ENCODE peak calls at places on chromosomes 7 and 10, in four cellular contexts. N, Y, K and G are unnamed samples.
A peak's percentile ranks its signal among the peaks of the same experiment; 100 is the strongest.

GRCh38 chr7:97405842-97406241 is 288.3 kb downstream of the SDHAF3 start:
- DNase-seq in N (no peak), Y (no peak), K (no peak), G (no peak)

GRCh38 chr10:88385601-88386203 is 197.4 kb downstream of the RNLS start:
- DNase-seq in N (no peak), Y (peak; percentile 25), K (no peak), G (no peak)

GRCh38 chr10:38054361-38054797 is 39.8 kb upstream of the ZNF37A start:
- DNase-seq in N (peak; percentile 69), Y (no peak), K (no peak), G (no peak)

GRCh38 chr7:101626069-101626671 is 2.9 kb downstream of the MYL10 start:
- DNase-seq in N (no peak), Y (no peak), K (no peak), G (no peak)

GRCh38 chr7:140229591-140230516 is 53.1 kb upstream of the KDM7A start:
- DNase-seq in N (no peak), Y (peak; percentile 74), K (no peak), G (peak; percentile 12)

GRCh38 chr7:73769481-73770001 is 529 bp downstream of the CLDN3 start:
- DNase-seq in N (no peak), Y (peak; percentile 57), K (no peak), G (no peak)

GRCh38 chr10:79923145-79923544 is 25.8 kb downstream of the SFTPD start:
- DNase-seq in N (no peak), Y (no peak), K (no peak), G (no peak)

GRCh38 chr10:101145145-101145544 is 14.0 kb downstream of the TLX1 start:
- DNase-seq in N (no peak), Y (no peak), K (no peak), G (no peak)

GRCh38 chr10:103661198-103661950 is 167.9 kb downstream of the NEURL1 start:
- DNase-seq in N (peak; percentile 88), Y (peak; percentile 86), K (peak; percentile 56), G (peak; percentile 56)

GRCh38 chr10:81831060-81831459 is 43.9 kb upstream of the NRG3 start:
- DNase-seq in N (no peak), Y (no peak), K (no peak), G (no peak)

GRCh38 chr7:127392182-127392565 is 334 bp downstream of the ZNF800 start:
- DNase-seq in N (peak; percentile 70), Y (no peak), K (no peak), G (no peak)

GRCh38 chr10:30058111-30058510 is 1.3 kb downstream of the JCAD start:
- DNase-seq in N (peak; percentile 34), Y (no peak), K (no peak), G (no peak)

GRCh38 chr10:120394446-120394845 is 62.6 kb upstream of the PLPP4 start:
- DNase-seq in N (peak; percentile 22), Y (no peak), K (no peak), G (no peak)

GRCh38 chr10:28137907-28138880 is 139.3 kb upstream of the ODAD2 start:
- DNase-seq in N (peak; percentile 62), Y (no peak), K (no peak), G (no peak)

GRCh38 chr7:16657656-16658279 is 11.8 kb downstream of the BZW2 start:
- DNase-seq in N (peak; percentile 93), Y (peak; percentile 50), K (no peak), G (no peak)

GRCh38 chr10:66390926-66391325 is 534.9 kb upstream of the LRRTM3 start:
- DNase-seq in N (no peak), Y (no peak), K (no peak), G (no peak)

GRCh38 chr10:45420453-45421192 is 46.6 kb downstream of the ALOX5 start:
- DNase-seq in N (no peak), Y (no peak), K (no peak), G (no peak)

GRCh38 chr7:83547526-83547925 is 101.4 kb downstream of the SEMA3E start:
- DNase-seq in N (peak; percentile 13), Y (no peak), K (no peak), G (no peak)

GRCh38 chr10:50480054-50481007 is 143.4 kb downstream of the SGMS1 start:
- DNase-seq in N (no peak), Y (no peak), K (no peak), G (no peak)

GRCh38 chr10:97851341-97852001 is 1.8 kb downstream of the GOLGA7B start:
- DNase-seq in N (no peak), Y (no peak), K (no peak), G (no peak)

GRCh38 chr10:70756710-70757360 is 28.3 kb downstream of the TBATA start:
- DNase-seq in N (peak; percentile 61), Y (no peak), K (no peak), G (no peak)

GRCh38 chr10:59831658-59832503 is 74.5 kb downstream of the CCDC6 start:
- DNase-seq in N (no peak), Y (no peak), K (no peak), G (no peak)

GRCh38 chr7:138388673-138389491 is 71.2 kb upstream of the TRIM24 start:
- DNase-seq in N (no peak), Y (no peak), K (no peak), G (no peak)

GRCh38 chr7:100873599-100874299 is 1.2 kb upstream of the SRRT start:
- DNase-seq in N (no peak), Y (no peak), K (no peak), G (no peak)

GRCh38 chr7:100483101-100483727 is 513 bp upstream of the NYAP1 start:
- DNase-seq in N (peak; percentile 46), Y (peak; percentile 76), K (no peak), G (peak; percentile 69)

GRCh38 chr10:131310904-131311660 is 439 bp downstream of the TCERG1L start:
- DNase-seq in N (no peak), Y (peak; percentile 32), K (no peak), G (no peak)

GRCh38 chr7:116180302-116180701 is 30.0 kb upstream of the TES start:
- DNase-seq in N (peak; percentile 66), Y (no peak), K (no peak), G (peak; percentile 18)

GRCh38 chr10:89391882-89392756 is at the start of gene IFIT1:
- DNase-seq in N (peak; percentile 95), Y (peak; percentile 37), K (no peak), G (no peak)

GRCh38 chr10:73060738-73061635 is 35.7 kb downstream of the P4HA1 start:
- DNase-seq in N (peak; percentile 35), Y (no peak), K (no peak), G (peak; percentile 6)

GRCh38 chr7:36186841-36187240 is 33.8 kb downstream of the EEPD1 start:
- DNase-seq in N (no peak), Y (no peak), K (no peak), G (no peak)

GRCh38 chr7:101399759-101400158 is 37.1 kb downstream of the COL26A1 start:
- DNase-seq in N (no peak), Y (no peak), K (no peak), G (no peak)

GRCh38 chr7:45647426-45647825 is 73.3 kb downstream of the ADCY1 start:
- DNase-seq in N (no peak), Y (no peak), K (no peak), G (no peak)

GRCh38 chr7:45645141-45645969 is 71.2 kb downstream of the ADCY1 start:
- DNase-seq in N (no peak), Y (no peak), K (no peak), G (no peak)

GRCh38 chr7:45646996-45647411 is 72.8 kb downstream of the ADCY1 start:
- DNase-seq in N (no peak), Y (no peak), K (no peak), G (no peak)

GRCh38 chr7:45647967-45648670 is 74.0 kb downstream of the ADCY1 start:
- DNase-seq in N (no peak), Y (no peak), K (no peak), G (no peak)

GRCh38 chr7:45646207-45646821 is 72.1 kb downstream of the ADCY1 start:
- DNase-seq in N (no peak), Y (no peak), K (no peak), G (no peak)
- H2BK15ac ChIP-seq in N (no peak overlapping the region), Y (no peak overlapping the region), K (no peak overlapping the region), G (no peak overlapping the region)

GRCh38 chr10:78436223-78436575 is 402.5 kb downstream of the RPS24 start:
- DNase-seq in N (no peak), Y (no peak), K (no peak), G (no peak)

GRCh38 chr10:78438094-78438906 is 404.6 kb downstream of the RPS24 start:
- DNase-seq in N (no peak), Y (no peak), K (no peak), G (no peak)

GRCh38 chr10:78435484-78436222 is 402.0 kb downstream of the RPS24 start:
- DNase-seq in N (no peak), Y (no peak), K (no peak), G (no peak)

GRCh38 chr10:78437407-78437768 is 403.7 kb downstream of the RPS24 start:
- DNase-seq in N (no peak), Y (no peak), K (no peak), G (no peak)

DNA sequence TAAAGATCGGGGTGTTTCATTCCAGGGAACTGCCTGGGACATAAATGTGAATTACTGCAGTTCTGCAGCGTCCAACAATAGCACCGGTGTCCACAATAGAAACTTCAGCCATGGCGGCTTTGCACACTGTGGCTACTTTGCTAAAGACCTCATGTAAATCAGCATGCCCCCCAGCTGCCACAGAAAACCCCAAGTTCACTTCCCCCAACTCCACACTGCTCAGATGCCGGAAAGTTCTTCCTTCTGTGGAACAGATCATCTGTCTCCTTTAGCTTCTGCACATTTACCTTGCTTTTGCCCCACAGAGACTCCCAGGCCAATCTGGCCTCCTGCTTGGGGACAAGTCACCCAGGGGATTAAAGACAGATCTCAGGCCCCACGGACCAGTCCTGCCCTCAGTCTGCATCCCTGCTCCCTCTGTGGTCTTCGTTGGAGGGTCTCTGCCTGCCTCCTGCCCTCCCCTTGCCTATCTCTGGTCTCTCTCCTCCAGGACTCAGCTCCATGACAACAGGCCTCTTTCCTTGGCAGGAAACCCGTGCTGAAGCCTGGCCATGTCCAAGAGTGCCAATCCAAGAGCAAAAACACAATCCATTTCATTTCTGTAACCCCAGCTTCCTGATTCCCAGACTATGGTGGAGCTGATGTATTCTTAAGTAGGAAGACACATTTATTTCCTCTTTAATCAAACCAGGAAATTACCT is 403.2 kb downstream of the RPS24 start:
- DNase-seq in N (no peak), Y (no peak), K (no peak), G (no peak)
- H2BK12ac ChIP-seq in N (peak overlapping the region; percentile 21), Y (no peak overlapping the region), K (no peak overlapping the region), G (no peak overlapping the region)

GRCh38 chr7:28356619-28357018 is 55.7 kb upstream of the CREB5 start:
- DNase-seq in N (no peak), Y (no peak), K (no peak), G (no peak)

GRCh38 chr7:28362812-28363211 is 49.5 kb upstream of the CREB5 start:
- DNase-seq in N (no peak), Y (no peak), K (no peak), G (no peak)

GRCh38 chr7:28364082-28364481 is 48.2 kb upstream of the CREB5 start:
- DNase-seq in N (no peak), Y (no peak), K (no peak), G (no peak)

GRCh38 chr7:28358423-28358868 is 53.9 kb upstream of the CREB5 start:
- DNase-seq in N (peak; percentile 97), Y (no peak), K (peak; percentile 65), G (no peak)

GRCh38 chr7:28360739-28361138 is 51.6 kb upstream of the CREB5 start:
- DNase-seq in N (no peak), Y (no peak), K (no peak), G (no peak)
- H2BK15ac ChIP-seq in N (no peak overlapping the region), Y (no peak overlapping the region), K (no peak overlapping the region), G (no peak overlapping the region)

DNA sequence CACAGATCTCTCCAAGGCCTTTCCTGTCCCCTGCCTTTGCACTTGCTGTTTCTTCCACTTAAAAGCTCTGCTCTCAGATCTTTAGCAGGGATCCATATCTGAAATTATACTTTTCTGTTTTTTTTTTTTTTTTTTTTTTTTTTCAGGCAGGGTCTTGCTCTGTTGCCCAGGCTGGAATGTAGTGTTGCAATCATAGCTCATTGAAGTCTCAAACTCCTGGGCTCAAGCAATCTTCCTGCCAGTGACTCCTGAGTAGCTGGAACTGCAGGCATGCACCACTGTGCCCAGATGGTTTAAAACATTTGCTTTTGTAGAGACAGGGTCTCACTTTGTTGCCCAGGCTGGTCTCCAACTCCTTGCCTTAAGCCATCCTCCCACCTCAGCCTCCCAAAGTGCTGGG is 5.0 kb upstream of the TSPAN15 start:
- DNase-seq in N (no peak), Y (no peak), K (no peak), G (no peak)
- H2BK12ac ChIP-seq in N (peak overlapping the region; percentile 4), Y (no peak overlapping the region), K (no peak overlapping the region), G (no peak overlapping the region)